ENCODE peak calls at places on chromosomes 4 and X, in nine cellular contexts. W, Y, L, A, V, R, X, S and G are unnamed samples.

GRCh38 chr4:82918091-82918490 is 17.6 kb downstream of the THAP9 start:
- DNase-seq in X (no peak), L (no peak), V (no peak), R (no peak), S (no peak), A (no peak), Y (no peak), W (no peak), G (no peak)

GRCh38 chr4:145216532-145216931 is 36.1 kb upstream of the OTUD4 start:
- DNase-seq in Y (peak; percentile 60), A (peak; percentile 44), L (peak; percentile 65), R (peak; percentile 41), W (peak; percentile 64), X (no peak), S (no peak), V (no peak), G (no peak)

GRCh38 chrX:40262641-40263560 is 165.1 kb upstream of the BCOR start:
- DNase-seq in V (no peak), X (no peak), A (peak; percentile 41), Y (peak; percentile 64), R (peak; percentile 72), W (peak; percentile 68), S (no peak), L (peak; percentile 60), G (no peak)

GRCh38 chr4:6010789-6011188 is 7.4 kb downstream of the C4orf50 start:
- DNase-seq in Y (no peak), W (no peak), L (no peak), R (no peak), A (no peak), V (no peak), X (no peak), S (no peak), G (no peak)

GRCh38 chr4:149897784-149898183 is 82.1 kb upstream of the IQCM start:
- DNase-seq in W (peak; percentile 48), L (peak; percentile 54), R (peak; percentile 20), Y (peak; percentile 53), V (no peak), X (no peak), A (peak; percentile 26), S (no peak), G (no peak)

GRCh38 chr4:74433541-74434172 is 11.3 kb upstream of the AREG start:
- DNase-seq in A (no peak), W (no peak), X (no peak), S (no peak), Y (no peak), R (no peak), V (no peak), L (no peak), G (no peak)

GRCh38 chr4:37473807-37474206 is 212.4 kb downstream of the RELL1 start:
- DNase-seq in W (no peak), R (no peak), V (no peak), Y (no peak), X (no peak), L (no peak), A (no peak), S (no peak), G (no peak)

GRCh38 chr4:74133786-74134499 is 24.0 kb upstream of the MTHFD2L start:
- DNase-seq in S (peak; percentile 80), X (no peak), R (peak; percentile 96), L (peak; percentile 93), A (peak; percentile 86), W (peak; percentile 97), Y (peak; percentile 99), V (peak; percentile 84), G (peak; percentile 30)

GRCh38 chrX:72129661-72130060 is 2.1 kb downstream of the RTL5 start:
- DNase-seq in X (no peak), A (no peak), W (no peak), Y (no peak), V (no peak), L (no peak), S (no peak), R (no peak), G (no peak)

GRCh38 chr4:156251373-156252065 is 297.9 kb upstream of the CTSO start:
- DNase-seq in L (no peak), X (no peak), W (no peak), A (no peak), Y (no peak), S (no peak), R (no peak), V (no peak), G (no peak)

GRCh38 chr4:576245-576821 is at the start of gene TMEM271:
- DNase-seq in W (no peak), A (no peak), Y (no peak), R (no peak), S (no peak), L (no peak), X (no peak), V (no peak), G (no peak)

GRCh38 chr4:15106417-15106816 is 104.1 kb downstream of the CPEB2 start:
- DNase-seq in A (peak; percentile 34), W (no peak), X (no peak), V (no peak), S (no peak), R (no peak), L (peak; percentile 17), Y (peak; percentile 29), G (no peak)

GRCh38 chr4:42676066-42676951 is 19.4 kb upstream of the ATP8A1 start:
- DNase-seq in W (no peak), A (no peak), V (no peak), Y (no peak), R (no peak), X (no peak), S (no peak), L (no peak), G (no peak)

GRCh38 chr4:42673084-42673429 is 16.2 kb upstream of the ATP8A1 start:
- DNase-seq in R (peak; percentile 8), X (no peak), Y (peak; percentile 8), A (no peak), L (peak; percentile 18), V (no peak), W (peak; percentile 60), S (peak; percentile 79), G (no peak)

GRCh38 chr4:42672359-42673083 is 15.6 kb upstream of the ATP8A1 start:
- DNase-seq in Y (no peak), L (no peak), S (no peak), A (no peak), R (no peak), W (peak; percentile 18), X (no peak), V (no peak), G (no peak)

GRCh38 chr4:42671431-42672194 is 14.7 kb upstream of the ATP8A1 start:
- DNase-seq in A (no peak), W (no peak), L (no peak), R (no peak), S (no peak), Y (no peak), V (no peak), X (peak; percentile 45), G (no peak)
- H3K4me3 ChIP-seq in A (no peak overlapping the region), W (no peak overlapping the region), L (no peak overlapping the region), R (no peak overlapping the region), S (no peak overlapping the region), Y (no peak overlapping the region), V (no peak overlapping the region), X (peak overlapping the region; percentile 24), G (no peak overlapping the region)

DNA sequence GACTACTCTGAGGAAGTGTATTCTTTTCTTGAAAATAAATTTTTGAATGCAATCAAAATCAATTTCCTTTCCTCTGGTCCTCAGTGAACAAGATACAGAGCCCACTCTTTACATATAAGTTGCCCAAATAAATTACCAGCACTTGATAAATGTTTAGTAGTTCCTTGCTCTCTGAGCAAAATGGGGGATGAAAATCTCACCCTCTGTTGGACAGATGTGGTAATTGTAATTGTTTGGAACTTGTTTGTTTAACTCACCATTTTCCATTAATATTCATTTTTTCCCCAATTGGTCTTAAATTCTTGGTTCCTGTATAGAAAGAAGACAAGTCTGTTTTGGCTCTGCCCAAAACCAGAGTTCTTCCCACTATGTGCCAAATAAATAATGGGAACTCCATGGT is 146.3 kb downstream of the LDB2 start:
- DNase-seq in R (no peak), Y (peak; percentile 58), X (no peak), V (no peak), A (peak; percentile 25), W (peak; percentile 63), S (no peak), L (peak; percentile 45), G (no peak)
- TF ChIP-seq CTCF in R (peak; percentile 44), Y (peak; percentile 43), X (no peak), V (no peak), A (peak; percentile 39), W (peak; percentile 56), S (peak; percentile 22), L (no peak), G (peak; percentile 11)

GRCh38 chrX:48685416-48685815 is 1.8 kb downstream of the WAS start:
- DNase-seq in L (no peak), Y (no peak), R (no peak), A (no peak), X (no peak), S (no peak), W (no peak), V (no peak), G (no peak)

GRCh38 chrX:48688531-48689142 is 5.0 kb downstream of the WAS start:
- DNase-seq in V (no peak), X (no peak), W (no peak), Y (no peak), A (no peak), R (no peak), L (no peak), S (no peak), G (no peak)

GRCh38 chrX:48683411-48683982 is at the start of gene WAS:
- DNase-seq in R (no peak), W (no peak), X (peak; percentile 24), Y (no peak), V (no peak), S (peak; percentile 64), A (no peak), L (no peak), G (peak; percentile 59)

GRCh38 chrX:48681539-48682183 is 1.9 kb upstream of the WAS start:
- DNase-seq in W (no peak), L (no peak), Y (no peak), S (no peak), V (no peak), X (no peak), A (no peak), R (no peak), G (no peak)

DNA sequence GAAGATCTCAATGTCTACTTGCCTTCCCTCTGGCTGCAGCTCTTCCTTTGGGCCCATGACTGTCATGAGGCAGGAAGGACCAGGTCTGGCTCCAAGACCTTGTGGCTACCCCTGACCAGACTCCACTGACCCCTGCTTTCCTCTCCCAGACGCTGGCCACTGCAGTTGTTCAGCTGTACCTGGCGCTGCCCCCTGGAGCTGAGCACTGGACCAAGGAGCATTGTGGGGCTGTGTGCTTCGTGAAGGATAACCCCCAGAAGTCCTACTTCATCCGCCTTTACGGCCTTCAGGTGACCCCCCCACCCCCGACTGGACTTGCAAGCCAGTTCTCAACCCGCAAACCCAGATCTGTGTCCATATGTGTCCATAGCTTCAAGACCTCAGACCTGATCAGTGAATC is 535 bp downstream of the WAS start:
- DNase-seq in W (no peak), L (no peak), S (no peak), R (no peak), A (no peak), V (no peak), Y (no peak), X (no peak), G (no peak)
- H3K4me3 ChIP-seq in W (no peak overlapping the region), L (no peak overlapping the region), S (peak overlapping the region; percentile 39), R (no peak overlapping the region), A (no peak overlapping the region), V (peak overlapping the region; percentile 30), Y (no peak overlapping the region), X (peak overlapping the region; percentile 64), G (peak overlapping the region; percentile 88)

DNA sequence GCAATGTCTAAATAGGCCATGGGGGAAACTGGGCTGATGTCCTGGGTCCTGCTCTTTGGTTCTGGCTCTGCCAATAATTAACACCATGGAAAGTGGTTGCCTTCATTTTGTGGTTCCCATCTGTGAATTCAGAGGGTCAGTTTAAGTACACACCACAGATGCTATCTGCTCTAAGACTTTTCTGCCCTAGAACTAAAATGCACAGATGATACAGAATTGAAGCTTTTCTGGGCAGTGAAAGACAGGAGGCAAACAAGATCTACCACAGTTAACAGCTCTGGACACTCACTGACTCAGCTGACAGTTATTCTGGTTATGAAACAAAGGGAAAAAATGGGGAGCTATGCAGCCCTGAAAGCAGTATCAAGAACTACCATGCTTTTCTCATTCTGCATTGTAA is 37.3 kb downstream of the APBB2 start:
- DNase-seq in W (peak; percentile 79), V (no peak), Y (peak; percentile 88), A (peak; percentile 84), S (no peak), L (peak; percentile 73), X (no peak), R (peak; percentile 84), G (no peak)
- TF ChIP-seq CTCF in W (peak; percentile 21), V (no peak), Y (peak; percentile 18), A (peak; percentile 42), S (no peak), L (peak; percentile 2), X (no peak), R (peak; percentile 51), G (no peak)